ENCODE peak calls at places on chromosomes 1 and 21, in five cellular contexts. B is stimulated activated CD4-positive, alpha-beta T cell treated with anti-CD3 and anti-CD28 coated beads, TNF-alpha, amount 100 ng/mL, for 1 hour; S is hippocampal formation; R is Karpas-422; G is stimulated activated CD8-positive, alpha-beta memory T cell treated with anti-CD3 and anti-CD28 coated beads, Interleukin-4, amount 100 ng/mL, for 48 hours. C is an unnamed sample.

GRCh38 chr1:113169591-113169990 is 96.6 kb downstream of the LRIG2 start:
- DNase-seq in B (no peak), S (no peak), R (no peak), G (no peak), C (no peak)

GRCh38 chr21:15552914-15553491 is 176.8 kb upstream of the USP25 start:
- DNase-seq in B (no peak), S (no peak), R (peak), G (no peak), C (peak)

GRCh38 chr1:203368624-203369451 is 17.9 kb upstream of the FMOD start:
- DNase-seq in B (no peak), S (no peak), R (no peak), G (no peak), C (no peak)

GRCh38 chr1:189962171-189962570 is 515.5 kb downstream of the BRINP3 start:
- DNase-seq in B (no peak), S (no peak), R (no peak), G (no peak), C (no peak)

GRCh38 chr1:221945669-221946068 is 203.8 kb upstream of the DUSP10 start:
- DNase-seq in B (no peak), S (no peak), R (no peak), G (no peak), C (no peak)

GRCh38 chr1:206451146-206451545 is 19.1 kb upstream of the IKBKE start:
- DNase-seq in B (no peak), S (no peak), R (no peak), G (no peak), C (no peak)

GRCh38 chr1:77847621-77848080 is 40.8 kb upstream of the NEXN start:
- DNase-seq in B (no peak), S (no peak), R (peak), G (peak), C (no peak)

GRCh38 chr1:151513626-151514101 is 2.5 kb downstream of the CGN start:
- DNase-seq in B (no peak), S (no peak), R (no peak), G (peak), C (no peak)

GRCh38 chr1:21625390-21626190 is 43.6 kb downstream of the RAP1GAP start:
- DNase-seq in B (no peak), S (no peak), R (no peak), G (no peak), C (no peak)

GRCh38 chr1:207822602-207823451 is 71.0 kb downstream of the CD46 start:
- DNase-seq in B (peak), S (peak), R (peak), G (peak), C (no peak)

GRCh38 chr1:2441746-2442145 is 29.4 kb upstream of the PEX10 start:
- DNase-seq in B (no peak), S (no peak), R (no peak), G (no peak), C (no peak)

GRCh38 chr1:184520343-184520742 is 133.5 kb downstream of the C1orf21 start:
- DNase-seq in B (no peak), S (no peak), R (no peak), G (no peak), C (no peak)

GRCh38 chr21:29433366-29434059 is 134.8 kb downstream of the BACH1 start:
- DNase-seq in B (no peak), S (no peak), R (no peak), G (no peak), C (no peak)

GRCh38 chr1:43935711-43936427 is 2.3 kb downstream of the ARTN start:
- DNase-seq in B (no peak), S (no peak), R (no peak), G (no peak), C (no peak)

GRCh38 chr21:35467536-35467935 is 418.4 kb upstream of the RUNX1 start:
- DNase-seq in B (no peak), S (no peak), R (no peak), G (no peak), C (no peak)

GRCh38 chr1:10644307-10645128 is 151.9 kb downstream of the CASZ1 start:
- DNase-seq in B (no peak), S (no peak), R (no peak), G (peak), C (no peak)

GRCh38 chr1:191498318-191498717 is 659.9 kb upstream of the RGS18 start:
- DNase-seq in B (no peak), S (no peak), R (no peak), G (no peak), C (no peak)

GRCh38 chr21:30979054-30979453 is 59.2 kb downstream of the KRTAP19-8 start:
- DNase-seq in B (no peak), S (no peak), R (no peak), G (no peak), C (no peak)

GRCh38 chr1:222543817-222544216 is 4.1 kb downstream of the HHIPL2 start:
- DNase-seq in B (no peak), S (no peak), R (no peak), G (no peak), C (no peak)

GRCh38 chr1:184025242-184025675 is 12.3 kb downstream of the COLGALT2 start:
- DNase-seq in B (no peak), S (peak), R (no peak), G (no peak), C (no peak)

GRCh38 chr1:198167436-198167934 is 10.7 kb downstream of the NEK7 start:
- DNase-seq in B (no peak), S (no peak), R (no peak), G (no peak), C (peak)

GRCh38 chr1:203129501-203130231 is 2.1 kb downstream of the ADORA1 start:
- DNase-seq in B (no peak), S (peak), R (no peak), G (peak), C (no peak)

GRCh38 chr1:201751872-201752271 is 77.1 kb upstream of the IPO9 start:
- DNase-seq in B (no peak), S (no peak), R (no peak), G (no peak), C (no peak)

C was measured in immature natural killer cell.